ENCODE peak calls at places on chromosomes 2 and 18, in five cellular contexts. I, V, K, W and F are unnamed samples.

GRCh38 chr2:46735108-46735691 is 180.4 kb downstream of the MCFD2 start:
- DNase-seq in V (no peak), W (no peak), K (no peak), I (no peak), F (no peak)

GRCh38 chr2:10166489-10167295 is 44.2 kb downstream of the RRM2 start:
- DNase-seq in I (no peak), K (no peak), W (no peak), V (no peak), F (no peak)

GRCh38 chr18:73462092-73462491 is 594.3 kb upstream of the NETO1 start:
- DNase-seq in W (no peak), K (no peak), V (no peak), I (no peak), F (peak)

GRCh38 chr2:158127380-158127804 is 25.7 kb downstream of the UPP2 start:
- DNase-seq in I (no peak), W (no peak), K (no peak), V (no peak), F (no peak)

GRCh38 chr2:205706769-205707375 is 24.6 kb downstream of the NRP2 start:
- DNase-seq in K (peak), I (peak), W (no peak), V (peak), F (no peak)

GRCh38 chr2:217709496-217710217 is 293.1 kb downstream of the TNS1 start:
- DNase-seq in I (no peak), W (no peak), V (no peak), K (no peak), F (no peak)

GRCh38 chr18:45755936-45756335 is 32.0 kb downstream of the SLC14A1 start:
- DNase-seq in I (no peak), K (peak), W (no peak), V (no peak), F (no peak)

GRCh38 chr2:129170570-129170969 is 808.9 kb upstream of the RAB6C start:
- DNase-seq in V (no peak), K (no peak), I (no peak), W (no peak), F (no peak)

GRCh38 chr18:29449424-29449823 is 1272.5 kb upstream of the CDH2 start:
- DNase-seq in K (no peak), I (no peak), V (no peak), W (no peak), F (no peak)

GRCh38 chr2:223692227-223692947 is 90.2 kb upstream of the SCG2 start:
- DNase-seq in V (no peak), W (peak), K (peak), I (no peak), F (no peak)
- TF ChIP-seq CTCF in V (no peak), W (peak), K (peak), I (peak), F (peak)

DNA sequence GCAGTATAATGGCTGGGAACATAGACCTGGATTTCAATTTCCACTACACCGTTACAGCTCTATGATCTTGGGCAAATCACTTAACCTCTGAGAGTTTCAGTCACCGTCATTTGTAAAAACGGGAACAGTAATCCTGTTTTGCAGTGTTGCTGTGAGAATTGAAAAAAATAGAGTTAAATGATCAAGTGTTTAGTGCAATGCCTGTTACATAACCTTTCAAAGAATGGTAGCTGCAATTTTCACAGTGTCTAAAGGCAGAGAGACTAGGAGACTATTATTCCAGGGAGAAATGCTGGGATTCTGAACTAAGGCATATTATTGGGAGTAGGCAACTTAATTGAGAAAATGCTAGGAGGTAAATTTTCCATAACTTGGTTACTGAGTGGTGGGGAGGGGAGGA is 2.0 kb downstream of the AGPS start:
- DNase-seq in K (no peak), I (no peak), W (no peak), V (no peak), F (no peak)
- H3K4me3 ChIP-seq in K (no peak), I (no peak), W (no peak), V (no peak), F (no peak)

GRCh38 chr2:74010087-74010541 is 25.4 kb downstream of the TET3 start:
- DNase-seq in K (peak), I (peak), V (no peak), W (no peak), F (no peak)

GRCh38 chr2:74019516-74019915 is 34.8 kb downstream of the TET3 start:
- DNase-seq in W (no peak), V (no peak), I (no peak), K (no peak), F (no peak)

GRCh38 chr2:74011246-74011645 is 26.5 kb downstream of the TET3 start:
- DNase-seq in I (no peak), V (no peak), K (no peak), W (no peak), F (no peak)

GRCh38 chr2:74017181-74017580 is 32.5 kb downstream of the TET3 start:
- DNase-seq in I (no peak), V (no peak), K (no peak), W (no peak), F (no peak)

DNA sequence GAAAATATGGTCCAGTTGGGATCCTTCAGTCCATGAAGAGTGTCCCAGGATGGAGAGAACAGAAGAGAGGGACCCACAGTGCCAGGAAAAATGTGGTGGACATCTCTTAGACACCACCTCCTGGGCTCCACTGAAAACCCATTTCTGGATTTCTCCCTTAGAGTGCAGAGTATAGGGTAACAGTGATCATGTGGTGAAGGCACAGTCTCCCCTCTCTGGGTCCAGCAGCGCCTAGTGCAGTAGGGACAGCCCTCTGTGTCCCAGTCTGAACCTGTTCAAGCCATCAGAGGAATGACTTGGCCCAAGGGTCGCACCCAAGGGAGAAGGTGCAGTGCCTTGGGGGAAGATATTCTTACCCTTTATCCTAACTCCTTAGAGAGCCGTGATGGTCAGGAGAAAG is 30.1 kb downstream of the TET3 start:
- DNase-seq in V (no peak), W (no peak), I (no peak), K (no peak), F (no peak)
- TF ChIP-seq CTCF in V (no peak), W (no peak), I (no peak), K (no peak), F (no peak)

DNA sequence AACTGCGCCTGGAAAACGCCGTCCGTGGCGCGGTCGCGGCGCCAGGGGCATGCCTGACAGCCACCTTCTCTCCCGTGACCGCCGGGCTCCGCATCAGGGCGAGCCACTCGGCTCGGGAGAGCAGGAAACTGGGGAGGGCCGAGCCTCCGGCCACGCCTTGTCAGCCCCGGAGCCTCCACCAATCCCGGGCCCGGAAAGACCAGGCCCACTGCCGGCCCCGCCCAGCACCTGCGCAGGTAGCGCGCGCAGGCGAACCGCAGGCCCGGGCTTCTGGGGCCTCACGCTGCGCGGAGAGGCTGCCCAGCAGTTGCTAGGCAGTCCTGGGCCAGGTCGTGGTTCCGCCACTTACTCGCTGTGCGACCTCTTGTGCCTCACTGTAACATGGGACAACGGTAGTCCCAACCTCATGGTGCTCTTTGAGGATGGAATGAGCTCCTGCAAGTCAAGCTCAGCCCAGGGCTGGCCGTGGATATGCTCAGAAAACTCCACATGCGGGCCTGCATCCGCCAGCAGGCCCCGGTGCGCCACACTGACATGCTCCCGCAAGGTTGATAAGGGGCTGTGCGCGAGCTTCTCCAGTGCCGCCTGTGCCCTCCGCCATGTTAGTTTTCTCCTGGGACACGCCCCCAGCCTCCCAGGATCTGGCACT is 97.1 kb downstream of the INHBB start:
- DNase-seq in I (no peak), V (no peak), W (peak), K (peak), F (no peak)
- H3K4me3 ChIP-seq in I (peak), V (peak), W (peak), K (peak), F (no peak)

GRCh38 chr2:149261672-149262071 is 68.7 kb upstream of the LYPD6 start:
- DNase-seq in V (no peak), W (no peak), K (no peak), I (no peak), F (no peak)

GRCh38 chr2:149259136-149259535 is 71.3 kb upstream of the LYPD6 start:
- DNase-seq in I (no peak), W (no peak), V (no peak), K (no peak), F (no peak)

GRCh38 chr2:149258531-149258930 is 71.9 kb upstream of the LYPD6 start:
- DNase-seq in K (no peak), W (no peak), I (no peak), V (no peak), F (no peak)
- TF ChIP-seq CTCF in K (no peak), W (no peak), I (no peak), V (no peak), F (no peak)

GRCh38 chr2:164969909-164970690 is 14.8 kb upstream of the SLC38A11 start:
- DNase-seq in W (no peak), I (no peak), K (no peak), V (no peak), F (no peak)
- H3K4me3 ChIP-seq in W (no peak), I (no peak), K (no peak), V (no peak), F (no peak)